ENCODE peak calls at places on chromosomes 2 and 18, in five cellular contexts. U, E, P, Y and T are unnamed samples.
A peak's percentile ranks its signal among the peaks of the same experiment; 100 is the strongest.

GRCh38 chr2:179460101-179460500 is 195.5 kb upstream of the SESTD1 start:
- DNase-seq in E (no peak), P (no peak), Y (no peak), U (no peak), T (no peak)

GRCh38 chr2:113720167-113720566 is 36.3 kb downstream of the SLC35F5 start:
- DNase-seq in U (peak; percentile 2), P (no peak), Y (no peak), E (peak; percentile 13), T (peak; percentile 66)

GRCh38 chr2:136225950-136226835 is 108.2 kb upstream of the CXCR4 start:
- DNase-seq in Y (no peak), U (no peak), E (no peak), P (no peak), T (no peak)

GRCh38 chr2:170530803-170531564 is 184.2 kb upstream of the SP5 start:
- DNase-seq in P (no peak), Y (no peak), E (peak; percentile 78), U (no peak), T (no peak)

GRCh38 chr2:54503192-54503591 is 47.1 kb downstream of the SPTBN1 start:
- DNase-seq in E (peak; percentile 82), P (peak; percentile 75), U (peak; percentile 40), Y (no peak), T (peak; percentile 39)

GRCh38 chr2:128169497-128169896 is 78.5 kb downstream of the UGGT1 start:
- DNase-seq in Y (peak; percentile 16), E (no peak), P (no peak), U (no peak), T (no peak)

GRCh38 chr18:45802814-45803492 is 22.5 kb upstream of the SIGLEC15 start:
- DNase-seq in P (no peak), E (no peak), Y (peak; percentile 92), U (peak; percentile 96), T (peak; percentile 87)

GRCh38 chr2:158724803-158725271 is 70.3 kb upstream of the DAPL1 start:
- DNase-seq in E (no peak), P (no peak), U (peak; percentile 68), Y (peak; percentile 20), T (peak; percentile 93)

GRCh38 chr2:234686088-234686890 is 189.4 kb upstream of the ARL4C start:
- DNase-seq in P (no peak), Y (no peak), U (peak; percentile 53), E (peak; percentile 98), T (peak; percentile 58)

GRCh38 chr18:13849791-13850190 is 25.8 kb downstream of the MC5R start:
- DNase-seq in Y (no peak), E (no peak), U (peak; percentile 5), P (no peak), T (peak; percentile 59)

GRCh38 chr18:47911877-47912276 is 18.6 kb downstream of the SMAD2 start:
- DNase-seq in E (no peak), U (no peak), P (no peak), Y (no peak), T (no peak)

GRCh38 chr2:230697676-230698075 is 15.0 kb upstream of the CAB39 start:
- DNase-seq in Y (no peak), E (no peak), P (no peak), U (no peak), T (no peak)

GRCh38 chr18:6521804-6522418 is 107.2 kb upstream of the L3MBTL4 start:
- DNase-seq in Y (peak; percentile 28), U (peak; percentile 25), E (peak; percentile 82), P (peak; percentile 28), T (peak; percentile 85)

GRCh38 chr2:149526689-149527088 is 60.9 kb downstream of the MMADHC start:
- DNase-seq in E (no peak), Y (no peak), U (no peak), P (no peak), T (no peak)

GRCh38 chr2:187078297-187078696 is 229.3 kb upstream of the ZSWIM2 start:
- DNase-seq in P (no peak), E (peak; percentile 2), U (peak; percentile 59), Y (no peak), T (peak; percentile 21)

GRCh38 chr2:7594211-7594610 is 677.0 kb downstream of the RNF144A start:
- DNase-seq in Y (no peak), P (no peak), E (peak; percentile 8), U (no peak), T (no peak)

GRCh38 chr2:60806988-60807681 is 51.1 kb downstream of the PAPOLG start:
- DNase-seq in E (peak; percentile 79), U (peak; percentile 73), Y (peak; percentile 40), P (peak; percentile 24), T (peak; percentile 11)